ENCODE peak calls at places on chromosomes 6 and 20, in five cellular contexts. O is left ventricle myocardium superior; Q is HFFc6; G is stimulated activated CD4-positive, alpha-beta T cell treated with anti-CD3 and anti-CD28 coated beads, Interleukin-2, amount 100 ng/mL, for 24 hours; X is neural crest cell. J is an unnamed sample.

GRCh38 chr20:64265201-64265600 is 9.7 kb downstream of the PCMTD2 start:
- DNase-seq in O (no peak), Q (no peak), G (no peak), X (no peak), J (no peak)

GRCh38 chr6:35148167-35148741 is 7.1 kb upstream of the TCP11 start:
- DNase-seq in O (no peak), Q (peak; percentile 33), G (peak; percentile 41), X (peak; percentile 23), J (no peak)

GRCh38 chr20:47843886-47844567 is 58.7 kb upstream of the SULF2 start:
- DNase-seq in O (no peak), Q (no peak), G (no peak), X (no peak), J (no peak)

GRCh38 chr20:63943007-63943807 is 13.0 kb downstream of the UCKL1 start:
- DNase-seq in O (peak; percentile 22), Q (no peak), G (no peak), X (no peak), J (no peak)

GRCh38 chr20:33871362-33871761 is 60.2 kb downstream of the CHMP4B start:
- DNase-seq in O (no peak), Q (no peak), G (no peak), X (no peak), J (peak; percentile 59)

GRCh38 chr6:14453712-14454466 is 336.3 kb downstream of the CD83 start:
- DNase-seq in O (no peak), Q (no peak), G (no peak), X (no peak), J (no peak)

GRCh38 chr6:139239137-139239536 is 52.7 kb downstream of the TXLNB start:
- DNase-seq in O (no peak), Q (no peak), G (no peak), X (no peak), J (no peak)

GRCh38 chr6:122717350-122717749 is 62.2 kb upstream of the FABP7 start:
- DNase-seq in O (no peak), Q (no peak), G (no peak), X (no peak), J (no peak)

GRCh38 chr20:59010995-59011873 is 4.2 kb upstream of the CTSZ start:
- DNase-seq in O (peak; percentile 38), Q (peak; percentile 81), G (no peak), X (no peak), J (peak; percentile 90)

GRCh38 chr6:5497896-5498578 is 236.7 kb downstream of the FARS2 start:
- DNase-seq in O (no peak), Q (peak; percentile 91), G (no peak), X (no peak), J (peak; percentile 62)

GRCh38 chr6:153013438-153013837 is 10.9 kb upstream of the MTRF1L start:
- DNase-seq in O (no peak), Q (no peak), G (no peak), X (no peak), J (no peak)

GRCh38 chr6:137234505-137234863 is 15.3 kb upstream of the IFNGR1 start:
- DNase-seq in O (no peak), Q (no peak), G (no peak), X (no peak), J (no peak)

GRCh38 chr6:121544691-121545090 is 109.2 kb downstream of the GJA1 start:
- DNase-seq in O (no peak), Q (no peak), G (no peak), X (no peak), J (peak; percentile 18)

GRCh38 chr6:166620478-166621113 is 6.5 kb downstream of the RPS6KA2 start:
- DNase-seq in O (no peak), Q (no peak), G (no peak), X (no peak), J (no peak)

GRCh38 chr20:32960849-32961731 is 43.1 kb downstream of the SUN5 start:
- DNase-seq in O (no peak), Q (no peak), G (no peak), X (no peak), J (peak; percentile 3)

GRCh38 chr6:42307141-42307470 is 89.4 kb upstream of the MRPS10 start:
- DNase-seq in O (no peak), Q (no peak), G (no peak), X (no peak), J (no peak)

J was measured in GM03348.